ENCODE peak calls at places on chromosomes 13 and 19, in six cellular contexts. V, U, X, Y, L and H are unnamed samples.

GRCh38 chr13:88188986-88189385 is 517.8 kb downstream of the SLITRK5 start:
- DNase-seq in V (no peak), U (no peak), X (no peak), Y (no peak), L (no peak), H (no peak)

GRCh38 chr13:97224544-97225324 is 2.6 kb downstream of the MBNL2 start:
- DNase-seq in V (no peak), U (peak), X (no peak), Y (peak), L (no peak), H (peak)

GRCh38 chr19:33927789-33928457 is 131.3 kb downstream of the KCTD15 start:
- DNase-seq in V (no peak), U (no peak), X (no peak), Y (no peak), L (no peak), H (no peak)

GRCh38 chr13:47426126-47426849 is 529.4 kb upstream of the HTR2A start:
- DNase-seq in V (no peak), U (no peak), X (peak), Y (no peak), L (no peak), H (no peak)

GRCh38 chr19:43662487-43662886 is 7.5 kb downstream of the PLAUR start:
- DNase-seq in V (no peak), U (no peak), X (no peak), Y (no peak), L (no peak), H (no peak)

GRCh38 chr13:38363219-38363618 is 13.6 kb downstream of the UFM1 start:
- DNase-seq in V (no peak), U (no peak), X (no peak), Y (no peak), L (no peak), H (no peak)

GRCh38 chr19:49896863-49897621 is at the start of gene IL4I1:
- DNase-seq in V (peak), U (peak), X (no peak), Y (no peak), L (no peak), H (peak)

GRCh38 chr13:109256866-109257760 is 529.3 kb downstream of the IRS2 start:
- DNase-seq in V (no peak), U (peak), X (no peak), Y (no peak), L (no peak), H (no peak)

GRCh38 chr19:43755256-43755801 is 567 bp upstream of the SMG9 start:
- DNase-seq in V (peak), U (peak), X (peak), Y (peak), L (peak), H (peak)

GRCh38 chr13:44326961-44327360 is 46.7 kb upstream of the SERP2 start:
- DNase-seq in V (no peak), U (no peak), X (no peak), Y (no peak), L (no peak), H (no peak)

GRCh38 chr19:18291590-18292459 is 10.4 kb upstream of the JUND start:
- DNase-seq in V (peak), U (peak), X (peak), Y (peak), L (peak), H (peak)

GRCh38 chr19:6521718-6522646 is 8.8 kb upstream of the TNFSF9 start:
- DNase-seq in V (no peak), U (peak), X (no peak), Y (no peak), L (no peak), H (no peak)

GRCh38 chr19:47112166-47112663 is 1.4 kb downstream of the ZC3H4 start:
- DNase-seq in V (peak), U (peak), X (peak), Y (peak), L (peak), H (peak)

GRCh38 chr19:7395360-7395781 is 46.6 kb downstream of the ARHGEF18 start:
- DNase-seq in V (no peak), U (no peak), X (no peak), Y (no peak), L (peak), H (peak)

GRCh38 chr19:46404039-46404883 is 9.1 kb downstream of the CCDC8 start:
- DNase-seq in V (no peak), U (no peak), X (no peak), Y (no peak), L (peak), H (no peak)